ENCODE peak calls at places on chromosomes 13 and 19, in six cellular contexts. D is T-helper 1 cell; L is RWPE1; E is stimulated activated CD4-positive, alpha-beta T cell treated with anti-CD3 and anti-CD28 coated beads, TNF-alpha, amount 100 ng/mL, for 48 hours; J is mucosa of descending colon; H is activated T-cell treated with anti-CD3 and anti-CD28 coated beads, Interleukin-2, amount 50 U/mL, for 24 hours. N is an unnamed sample.

GRCh38 chr13:23772717-23773116 is 116.5 kb downstream of the MIPEP start:
- DNase-seq in D (no peak), L (no peak), E (no peak), J (no peak), H (no peak), N (no peak)

GRCh38 chr13:49241296-49241695 is 6.4 kb upstream of the CDADC1 start:
- DNase-seq in D (no peak), L (no peak), E (no peak), J (no peak), H (no peak), N (no peak)

GRCh38 chr13:24511019-24511823 is 1.4 kb downstream of the PARP4 start:
- DNase-seq in D (no peak), L (peak; percentile 59), E (peak; percentile 65), J (no peak), H (peak; percentile 80), N (peak; percentile 91)

GRCh38 chr13:73079359-73079758 is 20.6 kb downstream of the KLF5 start:
- DNase-seq in D (no peak), L (no peak), E (no peak), J (no peak), H (no peak), N (peak; percentile 47)

GRCh38 chr13:19634129-19634740 is 776 bp downstream of the MPHOSPH8 start:
- DNase-seq in D (no peak), L (no peak), E (no peak), J (no peak), H (no peak), N (peak; percentile 39)

GRCh38 chr13:108993346-108993745 is 363.9 kb downstream of the MYO16 start:
- DNase-seq in D (no peak), L (peak; percentile 8), E (no peak), J (no peak), H (no peak), N (peak; percentile 72)

GRCh38 chr19:13840751-13841338 is 36.1 kb upstream of the NANOS3 start:
- DNase-seq in D (no peak), L (no peak), E (no peak), J (no peak), H (no peak), N (no peak)

GRCh38 chr13:112452380-112453206 is 76.4 kb downstream of the SPACA7 start:
- DNase-seq in D (no peak), L (no peak), E (no peak), J (no peak), H (no peak), N (no peak)

GRCh38 chr13:80945328-80945727 is 604.4 kb upstream of the SPRY2 start:
- DNase-seq in D (no peak), L (no peak), E (no peak), J (no peak), H (no peak), N (no peak)

GRCh38 chr13:46530084-46530935 is 22.7 kb upstream of the LRCH1 start:
- DNase-seq in D (no peak), L (no peak), E (no peak), J (no peak), H (no peak), N (peak; percentile 9)

GRCh38 chr19:47097396-47098217 is 16.0 kb downstream of the ZC3H4 start:
- DNase-seq in D (no peak), L (no peak), E (no peak), J (peak; percentile 64), H (no peak), N (no peak)

GRCh38 chr13:21124853-21125252 is 51.5 kb downstream of the SKA3 start:
- DNase-seq in D (no peak), L (no peak), E (no peak), J (no peak), H (no peak), N (peak; percentile 79)

GRCh38 chr13:113581871-113582270 is 2.7 kb upstream of the TFDP1 start:
- DNase-seq in D (no peak), L (no peak), E (no peak), J (no peak), H (no peak), N (no peak)

GRCh38 chr13:99798756-99799155 is 172.8 kb downstream of the ZIC5 start:
- DNase-seq in D (no peak), L (no peak), E (no peak), J (no peak), H (no peak), N (no peak)

GRCh38 chr13:45196622-45197021 is 4.2 kb downstream of the KCTD4 start:
- DNase-seq in D (no peak), L (peak; percentile 27), E (no peak), J (no peak), H (no peak), N (peak; percentile 92)

GRCh38 chr13:97295279-97296182 is 73.4 kb downstream of the MBNL2 start:
- DNase-seq in D (no peak), L (peak; percentile 80), E (no peak), J (no peak), H (no peak), N (peak; percentile 72)

GRCh38 chr19:38394488-38394887 is 6.0 kb downstream of the SPRED3 start:
- DNase-seq in D (no peak), L (no peak), E (peak; percentile 77), J (peak; percentile 68), H (peak; percentile 82), N (peak; percentile 57)

GRCh38 chr19:34269968-34270621 is 15.7 kb downstream of the GARRE1 start:
- DNase-seq in D (peak; percentile 42), L (peak; percentile 61), E (peak; percentile 47), J (peak; percentile 72), H (peak; percentile 64), N (peak; percentile 68)

GRCh38 chr13:30743319-30744055 is 8.1 kb downstream of the ALOX5AP start:
- DNase-seq in D (no peak), L (peak; percentile 93), E (no peak), J (no peak), H (no peak), N (peak; percentile 96)

GRCh38 chr19:2561895-2562294 is 86.0 kb downstream of the GADD45B start:
- DNase-seq in D (no peak), L (no peak), E (peak; percentile 61), J (peak; percentile 60), H (peak; percentile 78), N (peak; percentile 23)

GRCh38 chr13:113448885-113449692 is 4.2 kb downstream of the ADPRHL1 start:
- DNase-seq in D (no peak), L (peak; percentile 83), E (no peak), J (peak; percentile 90), H (peak; percentile 38), N (peak; percentile 57)

GRCh38 chr19:49502866-49503581 is 6.8 kb downstream of the RPS11 start:
- DNase-seq in D (no peak), L (peak; percentile 48), E (no peak), J (no peak), H (peak; percentile 61), N (peak; percentile 73)